ENCODE peak calls at places on chromosome 19, in ten cellular contexts. One of them, this sample, is unnamed.

GRCh38 chr19:38952395-38953165 is 21.8 kb downstream of the MRPS12 start:
- DNase-seq in foreskin fibroblast: no peak
- DNase-seq in M059J: peak; percentile 15
- DNase-seq in activated T-helper 1 cell treated with Interleukin-2 at 50 U/mL for 16 hours: no peak
- DNase-seq in activated CD4-positive, alpha-beta T cell treated with anti-CD3 and anti-CD28 coated beads, Interleukin-2, amount 10 ng/mL, durations not matched to agents 7 days and 5 days: peak; percentile 72
- DNase-seq in Caki2: peak; percentile 98
- DNase-seq in dorsolateral prefrontal cortex: no peak
- DNase-seq in WTC11: peak; percentile 42
- DNase-seq in epithelial cell of esophagus: peak; percentile 42
- DNase-seq in EH: peak; percentile 17
- DNase-seq in this sample: peak; percentile 53

GRCh38 chr19:18610245-18610555 is 2.5 kb upstream of the TMEM59L start:
- DNase-seq in M059J: no peak
- DNase-seq in activated T-helper 1 cell treated with Interleukin-2 at 50 U/mL for 16 hours: no peak
- DNase-seq in dorsolateral prefrontal cortex: no peak
- DNase-seq in activated CD4-positive, alpha-beta T cell treated with anti-CD3 and anti-CD28 coated beads, Interleukin-2, amount 10 ng/mL, durations not matched to agents 7 days and 5 days: no peak
- DNase-seq in Caki2: no peak
- DNase-seq in EH: no peak
- DNase-seq in WTC11: no peak
- DNase-seq in foreskin fibroblast: no peak
- DNase-seq in epithelial cell of esophagus: no peak
- DNase-seq in this sample: no peak

GRCh38 chr19:16030964-16031871 is 45.1 kb upstream of the TPM4 start:
- DNase-seq in dorsolateral prefrontal cortex: no peak
- DNase-seq in foreskin fibroblast: no peak
- DNase-seq in WTC11: no peak
- DNase-seq in activated T-helper 1 cell treated with Interleukin-2 at 50 U/mL for 16 hours: no peak
- DNase-seq in activated CD4-positive, alpha-beta T cell treated with anti-CD3 and anti-CD28 coated beads, Interleukin-2, amount 10 ng/mL, durations not matched to agents 7 days and 5 days: no peak
- DNase-seq in M059J: no peak
- DNase-seq in epithelial cell of esophagus: no peak
- DNase-seq in Caki2: no peak
- DNase-seq in EH: no peak
- DNase-seq in this sample: no peak

GRCh38 chr19:435707-436412 is 25.0 kb downstream of the SHC2 start:
- DNase-seq in foreskin fibroblast: no peak
- DNase-seq in dorsolateral prefrontal cortex: no peak
- DNase-seq in WTC11: no peak
- DNase-seq in Caki2: no peak
- DNase-seq in M059J: no peak
- DNase-seq in EH: no peak
- DNase-seq in activated CD4-positive, alpha-beta T cell treated with anti-CD3 and anti-CD28 coated beads, Interleukin-2, amount 10 ng/mL, durations not matched to agents 7 days and 5 days: no peak
- DNase-seq in activated T-helper 1 cell treated with Interleukin-2 at 50 U/mL for 16 hours: no peak
- DNase-seq in epithelial cell of esophagus: no peak
- DNase-seq in this sample: no peak

GRCh38 chr19:51531349-51532315 is at the start of gene SIGLEC6:
- DNase-seq in activated CD4-positive, alpha-beta T cell treated with anti-CD3 and anti-CD28 coated beads, Interleukin-2, amount 10 ng/mL, durations not matched to agents 7 days and 5 days: peak; percentile 39
- DNase-seq in WTC11: peak; percentile 48
- DNase-seq in EH: no peak
- DNase-seq in activated T-helper 1 cell treated with Interleukin-2 at 50 U/mL for 16 hours: no peak
- DNase-seq in dorsolateral prefrontal cortex: peak; percentile 37
- DNase-seq in epithelial cell of esophagus: no peak
- DNase-seq in Caki2: no peak
- DNase-seq in foreskin fibroblast: no peak
- DNase-seq in M059J: no peak
- DNase-seq in this sample: peak; percentile 46

GRCh38 chr19:12202250-12202649 is 39.4 kb downstream of the ZNF136 start:
- DNase-seq in foreskin fibroblast: no peak
- DNase-seq in Caki2: no peak
- DNase-seq in EH: no peak
- DNase-seq in M059J: no peak
- DNase-seq in activated CD4-positive, alpha-beta T cell treated with anti-CD3 and anti-CD28 coated beads, Interleukin-2, amount 10 ng/mL, durations not matched to agents 7 days and 5 days: peak; percentile 61
- DNase-seq in WTC11: peak; percentile 72
- DNase-seq in epithelial cell of esophagus: peak; percentile 15
- DNase-seq in activated T-helper 1 cell treated with Interleukin-2 at 50 U/mL for 16 hours: peak; percentile 39
- DNase-seq in dorsolateral prefrontal cortex: no peak
- DNase-seq in this sample: peak; percentile 3

GRCh38 chr19:9986787-9987281 is 23.5 kb downstream of the COL5A3 start:
- DNase-seq in activated T-helper 1 cell treated with Interleukin-2 at 50 U/mL for 16 hours: no peak
- DNase-seq in foreskin fibroblast: peak; percentile 43
- DNase-seq in activated CD4-positive, alpha-beta T cell treated with anti-CD3 and anti-CD28 coated beads, Interleukin-2, amount 10 ng/mL, durations not matched to agents 7 days and 5 days: no peak
- DNase-seq in M059J: no peak
- DNase-seq in epithelial cell of esophagus: no peak
- DNase-seq in EH: peak; percentile 91
- DNase-seq in dorsolateral prefrontal cortex: peak; percentile 31
- DNase-seq in WTC11: no peak
- DNase-seq in Caki2: no peak
- DNase-seq in this sample: no peak

GRCh38 chr19:664913-665443 is 2.0 kb upstream of the RNF126 start:
- DNase-seq in EH: peak; percentile 75
- DNase-seq in epithelial cell of esophagus: peak; percentile 75
- DNase-seq in dorsolateral prefrontal cortex: peak; percentile 82
- DNase-seq in activated T-helper 1 cell treated with Interleukin-2 at 50 U/mL for 16 hours: peak; percentile 59
- DNase-seq in WTC11: peak; percentile 97
- DNase-seq in M059J: peak; percentile 66
- DNase-seq in Caki2: peak; percentile 64
- DNase-seq in foreskin fibroblast: peak; percentile 54
- DNase-seq in activated CD4-positive, alpha-beta T cell treated with anti-CD3 and anti-CD28 coated beads, Interleukin-2, amount 10 ng/mL, durations not matched to agents 7 days and 5 days: peak; percentile 82
- DNase-seq in this sample: peak; percentile 82

GRCh38 chr19:16076958-16077611 is 790 bp downstream of the TPM4 start:
- DNase-seq in epithelial cell of esophagus: peak; percentile 43
- DNase-seq in Caki2: no peak
- DNase-seq in M059J: peak; percentile 39
- DNase-seq in EH: peak; percentile 56
- DNase-seq in activated T-helper 1 cell treated with Interleukin-2 at 50 U/mL for 16 hours: no peak
- DNase-seq in activated CD4-positive, alpha-beta T cell treated with anti-CD3 and anti-CD28 coated beads, Interleukin-2, amount 10 ng/mL, durations not matched to agents 7 days and 5 days: no peak
- DNase-seq in WTC11: peak; percentile 68
- DNase-seq in foreskin fibroblast: no peak
- DNase-seq in dorsolateral prefrontal cortex: no peak
- DNase-seq in this sample: no peak

GRCh38 chr19:19171821-19172532 is 1.9 kb upstream of the MEF2B start:
- DNase-seq in foreskin fibroblast: peak; percentile 57
- DNase-seq in M059J: no peak
- DNase-seq in dorsolateral prefrontal cortex: no peak
- DNase-seq in epithelial cell of esophagus: no peak
- DNase-seq in activated CD4-positive, alpha-beta T cell treated with anti-CD3 and anti-CD28 coated beads, Interleukin-2, amount 10 ng/mL, durations not matched to agents 7 days and 5 days: no peak
- DNase-seq in activated T-helper 1 cell treated with Interleukin-2 at 50 U/mL for 16 hours: no peak
- DNase-seq in Caki2: no peak
- DNase-seq in WTC11: peak; percentile 52
- DNase-seq in EH: peak; percentile 51
- DNase-seq in this sample: peak; percentile 54

GRCh38 chr19:10227215-10227971 is 3.7 kb downstream of the S1PR2 start:
- DNase-seq in foreskin fibroblast: peak; percentile 32
- DNase-seq in WTC11: peak; percentile 52
- DNase-seq in EH: peak; percentile 24
- DNase-seq in dorsolateral prefrontal cortex: peak; percentile 97
- DNase-seq in activated T-helper 1 cell treated with Interleukin-2 at 50 U/mL for 16 hours: no peak
- DNase-seq in Caki2: no peak
- DNase-seq in activated CD4-positive, alpha-beta T cell treated with anti-CD3 and anti-CD28 coated beads, Interleukin-2, amount 10 ng/mL, durations not matched to agents 7 days and 5 days: no peak
- DNase-seq in M059J: no peak
- DNase-seq in epithelial cell of esophagus: no peak
- DNase-seq in this sample: peak; percentile 18

GRCh38 chr19:16542894-16543498 is 759 bp upstream of the CHERP start:
- DNase-seq in M059J: peak; percentile 44
- DNase-seq in epithelial cell of esophagus: no peak
- DNase-seq in foreskin fibroblast: no peak
- DNase-seq in WTC11: no peak
- DNase-seq in dorsolateral prefrontal cortex: no peak
- DNase-seq in activated T-helper 1 cell treated with Interleukin-2 at 50 U/mL for 16 hours: no peak
- DNase-seq in Caki2: peak; percentile 25
- DNase-seq in activated CD4-positive, alpha-beta T cell treated with anti-CD3 and anti-CD28 coated beads, Interleukin-2, amount 10 ng/mL, durations not matched to agents 7 days and 5 days: no peak
- DNase-seq in EH: peak; percentile 4
- DNase-seq in this sample: peak; percentile 80

GRCh38 chr19:1247747-1248453 is 483 bp upstream of the MIDN start:
- DNase-seq in foreskin fibroblast: no peak
- DNase-seq in Caki2: peak; percentile 83
- DNase-seq in activated T-helper 1 cell treated with Interleukin-2 at 50 U/mL for 16 hours: peak; percentile 65
- DNase-seq in M059J: peak; percentile 89
- DNase-seq in epithelial cell of esophagus: peak; percentile 63
- DNase-seq in WTC11: peak; percentile 71
- DNase-seq in activated CD4-positive, alpha-beta T cell treated with anti-CD3 and anti-CD28 coated beads, Interleukin-2, amount 10 ng/mL, durations not matched to agents 7 days and 5 days: peak; percentile 71
- DNase-seq in EH: peak; percentile 71
- DNase-seq in dorsolateral prefrontal cortex: no peak
- DNase-seq in this sample: peak; percentile 87

GRCh38 chr19:10137751-10138682 is 18.3 kb upstream of the EIF3G start:
- DNase-seq in dorsolateral prefrontal cortex: peak; percentile 79
- DNase-seq in activated CD4-positive, alpha-beta T cell treated with anti-CD3 and anti-CD28 coated beads, Interleukin-2, amount 10 ng/mL, durations not matched to agents 7 days and 5 days: no peak
- DNase-seq in WTC11: no peak
- DNase-seq in Caki2: no peak
- DNase-seq in foreskin fibroblast: peak; percentile 32
- DNase-seq in M059J: no peak
- DNase-seq in EH: no peak
- DNase-seq in epithelial cell of esophagus: no peak
- DNase-seq in activated T-helper 1 cell treated with Interleukin-2 at 50 U/mL for 16 hours: no peak
- DNase-seq in this sample: no peak

GRCh38 chr19:21474671-21475181 is 30.7 kb upstream of the ZNF429 start:
- DNase-seq in foreskin fibroblast: peak; percentile 18
- DNase-seq in activated CD4-positive, alpha-beta T cell treated with anti-CD3 and anti-CD28 coated beads, Interleukin-2, amount 10 ng/mL, durations not matched to agents 7 days and 5 days: peak; percentile 83
- DNase-seq in M059J: peak; percentile 48
- DNase-seq in activated T-helper 1 cell treated with Interleukin-2 at 50 U/mL for 16 hours: peak; percentile 36
- DNase-seq in dorsolateral prefrontal cortex: peak; percentile 82
- DNase-seq in EH: peak; percentile 63
- DNase-seq in Caki2: peak; percentile 21
- DNase-seq in epithelial cell of esophagus: peak; percentile 24
- DNase-seq in WTC11: peak; percentile 85
- DNase-seq in this sample: peak; percentile 16

GRCh38 chr19:4023600-4024398 is 16.3 kb downstream of the PIAS4 start:
- DNase-seq in epithelial cell of esophagus: no peak
- DNase-seq in activated CD4-positive, alpha-beta T cell treated with anti-CD3 and anti-CD28 coated beads, Interleukin-2, amount 10 ng/mL, durations not matched to agents 7 days and 5 days: no peak
- DNase-seq in M059J: no peak
- DNase-seq in Caki2: no peak
- DNase-seq in EH: no peak
- DNase-seq in WTC11: no peak
- DNase-seq in activated T-helper 1 cell treated with Interleukin-2 at 50 U/mL for 16 hours: no peak
- DNase-seq in foreskin fibroblast: no peak
- DNase-seq in dorsolateral prefrontal cortex: no peak
- DNase-seq in this sample: no peak